ENCODE peak calls at places on chromosomes 16 and 17, in seven cellular contexts. One of them, this sample, is unnamed.

GRCh38 chr16:66408181-66409048 is 18.7 kb upstream of the BEAN1 start:
- DNase-seq in GM23248: peak
- DNase-seq in HFFc6: peak
- DNase-seq in midbrain: peak
- DNase-seq in CD8-positive, alpha-beta T cell: no peak
- DNase-seq in SIG-M5: no peak
- DNase-seq in A673: peak
- DNase-seq in this sample: no peak

GRCh38 chr16:66298006-66298405 is 68.5 kb upstream of the CDH5 start:
- DNase-seq in GM23248: no peak
- DNase-seq in HFFc6: no peak
- DNase-seq in midbrain: no peak
- DNase-seq in CD8-positive, alpha-beta T cell: no peak
- DNase-seq in SIG-M5: no peak
- DNase-seq in A673: no peak
- DNase-seq in this sample: peak

GRCh38 chr16:15665107-15665506 is 15.1 kb downstream of the NDE1 start:
- DNase-seq in GM23248: no peak
- DNase-seq in HFFc6: no peak
- DNase-seq in midbrain: no peak
- DNase-seq in CD8-positive, alpha-beta T cell: no peak
- DNase-seq in SIG-M5: no peak
- DNase-seq in A673: no peak
- DNase-seq in this sample: no peak

GRCh38 chr17:58329035-58329807 is 626 bp upstream of the TSPOAP1 start:
- DNase-seq in GM23248: no peak
- DNase-seq in HFFc6: no peak
- DNase-seq in midbrain: peak
- DNase-seq in CD8-positive, alpha-beta T cell: peak
- DNase-seq in SIG-M5: peak
- DNase-seq in A673: peak
- DNase-seq in this sample: no peak

GRCh38 chr16:77169650-77170236 is 21.2 kb upstream of the MON1B start:
- DNase-seq in GM23248: peak
- DNase-seq in HFFc6: no peak
- DNase-seq in midbrain: no peak
- DNase-seq in CD8-positive, alpha-beta T cell: no peak
- DNase-seq in SIG-M5: no peak
- DNase-seq in A673: peak
- DNase-seq in this sample: no peak

GRCh38 chr17:49968380-49969133 is 433 bp upstream of the DLX4 start:
- DNase-seq in GM23248: peak
- DNase-seq in HFFc6: peak
- DNase-seq in midbrain: no peak
- DNase-seq in CD8-positive, alpha-beta T cell: peak
- DNase-seq in SIG-M5: peak
- DNase-seq in A673: peak
- DNase-seq in this sample: no peak

GRCh38 chr16:75053791-75054555 is 55.1 kb downstream of the ZNRF1 start:
- DNase-seq in GM23248: no peak
- DNase-seq in HFFc6: no peak
- DNase-seq in midbrain: peak
- DNase-seq in CD8-positive, alpha-beta T cell: no peak
- DNase-seq in SIG-M5: no peak
- DNase-seq in A673: peak
- DNase-seq in this sample: peak

GRCh38 chr17:77607606-77608005 is 350.9 kb upstream of the TNRC6C start:
- DNase-seq in GM23248: no peak
- DNase-seq in HFFc6: no peak
- DNase-seq in midbrain: no peak
- DNase-seq in CD8-positive, alpha-beta T cell: no peak
- DNase-seq in SIG-M5: no peak
- DNase-seq in A673: no peak
- DNase-seq in this sample: peak

GRCh38 chr16:68229431-68230175 is 6.3 kb downstream of the ESRP2 start:
- DNase-seq in GM23248: peak
- DNase-seq in HFFc6: peak
- DNase-seq in midbrain: peak
- DNase-seq in CD8-positive, alpha-beta T cell: no peak
- DNase-seq in SIG-M5: no peak
- DNase-seq in A673: peak
- DNase-seq in this sample: peak

GRCh38 chr17:77555741-77556291 is 402.7 kb upstream of the TNRC6C start:
- DNase-seq in GM23248: no peak
- DNase-seq in HFFc6: no peak
- DNase-seq in midbrain: peak
- DNase-seq in CD8-positive, alpha-beta T cell: no peak
- DNase-seq in SIG-M5: no peak
- DNase-seq in A673: peak
- DNase-seq in this sample: peak

GRCh38 chr17:82272495-82273326 is 789 bp downstream of the CSNK1D start:
- DNase-seq in GM23248: peak
- DNase-seq in HFFc6: no peak
- DNase-seq in midbrain: no peak
- DNase-seq in CD8-positive, alpha-beta T cell: peak
- DNase-seq in SIG-M5: no peak
- DNase-seq in A673: no peak
- DNase-seq in this sample: no peak

GRCh38 chr16:13909872-13910303 is 10.1 kb upstream of the ERCC4 start:
- DNase-seq in GM23248: peak
- DNase-seq in HFFc6: peak
- DNase-seq in midbrain: peak
- DNase-seq in CD8-positive, alpha-beta T cell: no peak
- DNase-seq in SIG-M5: no peak
- DNase-seq in A673: no peak
- DNase-seq in this sample: peak

GRCh38 chr16:68792465-68793324 is 50.6 kb upstream of the TANGO6 start:
- DNase-seq in GM23248: peak
- DNase-seq in HFFc6: peak
- DNase-seq in midbrain: no peak
- DNase-seq in CD8-positive, alpha-beta T cell: no peak
- DNase-seq in SIG-M5: no peak
- DNase-seq in A673: no peak
- DNase-seq in this sample: no peak

GRCh38 chr17:34645636-34646035 is 66.3 kb downstream of the TMEM132E start:
- DNase-seq in GM23248: no peak
- DNase-seq in HFFc6: no peak
- DNase-seq in midbrain: no peak
- DNase-seq in CD8-positive, alpha-beta T cell: no peak
- DNase-seq in SIG-M5: no peak
- DNase-seq in A673: peak
- DNase-seq in this sample: no peak

GRCh38 chr16:78594191-78594590 is 494.7 kb downstream of the WWOX start:
- DNase-seq in GM23248: no peak
- DNase-seq in HFFc6: no peak
- DNase-seq in midbrain: no peak
- DNase-seq in CD8-positive, alpha-beta T cell: no peak
- DNase-seq in SIG-M5: no peak
- DNase-seq in A673: no peak
- DNase-seq in this sample: no peak

GRCh38 chr17:82648761-82649474 is 674 bp upstream of the WDR45B start:
- DNase-seq in GM23248: no peak
- DNase-seq in HFFc6: no peak
- DNase-seq in midbrain: no peak
- DNase-seq in CD8-positive, alpha-beta T cell: no peak
- DNase-seq in SIG-M5: no peak
- DNase-seq in A673: peak
- DNase-seq in this sample: peak

GRCh38 chr17:74923538-74924249 is 379 bp upstream of the OTOP2 start:
- DNase-seq in GM23248: peak
- DNase-seq in HFFc6: no peak
- DNase-seq in midbrain: peak
- DNase-seq in CD8-positive, alpha-beta T cell: peak
- DNase-seq in SIG-M5: no peak
- DNase-seq in A673: peak
- DNase-seq in this sample: no peak

GRCh38 chr16:57815987-57816745 is 13.9 kb upstream of the KIFC3 start:
- DNase-seq in GM23248: peak
- DNase-seq in HFFc6: peak
- DNase-seq in midbrain: peak
- DNase-seq in CD8-positive, alpha-beta T cell: no peak
- DNase-seq in SIG-M5: peak
- DNase-seq in A673: peak
- DNase-seq in this sample: peak

GRCh38 chr17:4854181-4854681 is 21.1 kb downstream of the MINK1 start:
- DNase-seq in GM23248: peak
- DNase-seq in HFFc6: peak
- DNase-seq in midbrain: no peak
- DNase-seq in CD8-positive, alpha-beta T cell: no peak
- DNase-seq in SIG-M5: no peak
- DNase-seq in A673: no peak
- DNase-seq in this sample: no peak

GRCh38 chr17:27569257-27569722 is 61.7 kb upstream of the LGALS9 start:
- DNase-seq in GM23248: peak
- DNase-seq in HFFc6: no peak
- DNase-seq in midbrain: peak
- DNase-seq in CD8-positive, alpha-beta T cell: peak
- DNase-seq in SIG-M5: no peak
- DNase-seq in A673: peak
- DNase-seq in this sample: no peak

GRCh38 chr16:67349172-67349571 is 22.6 kb downstream of the LRRC36 start:
- DNase-seq in GM23248: peak
- DNase-seq in HFFc6: peak
- DNase-seq in midbrain: no peak
- DNase-seq in CD8-positive, alpha-beta T cell: no peak
- DNase-seq in SIG-M5: no peak
- DNase-seq in A673: peak
- DNase-seq in this sample: no peak

GRCh38 chr16:27222499-27223225 is 19.3 kb downstream of the KDM8 start:
- DNase-seq in GM23248: peak
- DNase-seq in HFFc6: peak
- DNase-seq in midbrain: no peak
- DNase-seq in CD8-positive, alpha-beta T cell: no peak
- DNase-seq in SIG-M5: no peak
- DNase-seq in A673: no peak
- DNase-seq in this sample: peak

GRCh38 chr16:3122926-3123570 is 10.7 kb downstream of the ZNF205 start:
- DNase-seq in GM23248: peak
- DNase-seq in HFFc6: no peak
- DNase-seq in midbrain: no peak
- DNase-seq in CD8-positive, alpha-beta T cell: no peak
- DNase-seq in SIG-M5: no peak
- DNase-seq in A673: no peak
- DNase-seq in this sample: no peak

GRCh38 chr16:82672676-82673075 is 45.9 kb downstream of the CDH13 start:
- DNase-seq in GM23248: no peak
- DNase-seq in HFFc6: no peak
- DNase-seq in midbrain: no peak
- DNase-seq in CD8-positive, alpha-beta T cell: no peak
- DNase-seq in SIG-M5: no peak
- DNase-seq in A673: no peak
- DNase-seq in this sample: no peak

GRCh38 chr17:10295728-10296343 is 77.0 kb downstream of the MYH13 start:
- DNase-seq in GM23248: peak
- DNase-seq in HFFc6: peak
- DNase-seq in midbrain: peak
- DNase-seq in CD8-positive, alpha-beta T cell: no peak
- DNase-seq in SIG-M5: no peak
- DNase-seq in A673: peak
- DNase-seq in this sample: no peak

GRCh38 chr16:87824016-87824990 is 45.0 kb downstream of the SLC7A5 start:
- DNase-seq in GM23248: no peak
- DNase-seq in HFFc6: no peak
- DNase-seq in midbrain: no peak
- DNase-seq in CD8-positive, alpha-beta T cell: no peak
- DNase-seq in SIG-M5: no peak
- DNase-seq in A673: no peak
- DNase-seq in this sample: no peak

GRCh38 chr16:70649300-70649699 is 2.9 kb downstream of the IL34 start:
- DNase-seq in GM23248: peak
- DNase-seq in HFFc6: no peak
- DNase-seq in midbrain: no peak
- DNase-seq in CD8-positive, alpha-beta T cell: no peak
- DNase-seq in SIG-M5: no peak
- DNase-seq in A673: no peak
- DNase-seq in this sample: no peak

GRCh38 chr17:40320771-40321501 is 12.0 kb downstream of the RARA start:
- DNase-seq in GM23248: peak
- DNase-seq in HFFc6: no peak
- DNase-seq in midbrain: no peak
- DNase-seq in CD8-positive, alpha-beta T cell: no peak
- DNase-seq in SIG-M5: no peak
- DNase-seq in A673: no peak
- DNase-seq in this sample: peak